ENCODE peak calls at places on chromosomes 16 and 17, in five cellular contexts. One of them, this sample, is unnamed.
A peak's percentile ranks its signal among the peaks of the same experiment; 100 is the strongest.

GRCh38 chr17:6024576-6024975 is 45.6 kb upstream of the WSCD1 start:
- DNase-seq in cardiac fibroblast: no peak
- DNase-seq in heart left ventricle: no peak
- DNase-seq in WTC11: no peak
- DNase-seq in cardiac muscle cell: no peak
- DNase-seq in this sample: no peak

GRCh38 chr16:85750827-85751641 is at the start of gene C16orf74:
- DNase-seq in cardiac fibroblast: peak; percentile 67
- DNase-seq in heart left ventricle: peak; percentile 46
- DNase-seq in WTC11: peak; percentile 35
- DNase-seq in cardiac muscle cell: peak; percentile 79
- DNase-seq in this sample: peak; percentile 31

GRCh38 chr16:11004351-11004750 is 60.0 kb downstream of the CLEC16A start:
- DNase-seq in cardiac fibroblast: peak; percentile 55
- DNase-seq in heart left ventricle: no peak
- DNase-seq in WTC11: no peak
- DNase-seq in cardiac muscle cell: no peak
- DNase-seq in this sample: no peak

GRCh38 chr17:43665387-43666101 is 3.8 kb upstream of the MEOX1 start:
- DNase-seq in cardiac fibroblast: no peak
- DNase-seq in heart left ventricle: peak; percentile 87
- DNase-seq in WTC11: no peak
- DNase-seq in cardiac muscle cell: no peak
- DNase-seq in this sample: no peak

GRCh38 chr17:8175795-8176196 is 384 bp downstream of the TMEM107 start:
- DNase-seq in cardiac fibroblast: no peak
- DNase-seq in heart left ventricle: no peak
- DNase-seq in WTC11: no peak
- DNase-seq in cardiac muscle cell: no peak
- DNase-seq in this sample: no peak

GRCh38 chr17:75525806-75526554 is 483 bp downstream of the LLGL2 start:
- DNase-seq in cardiac fibroblast: no peak
- DNase-seq in heart left ventricle: no peak
- DNase-seq in WTC11: peak; percentile 62
- DNase-seq in cardiac muscle cell: peak; percentile 42
- DNase-seq in this sample: no peak

GRCh38 chr16:47197536-47198179 is 53.9 kb upstream of the NETO2 start:
- DNase-seq in cardiac fibroblast: peak; percentile 92
- DNase-seq in heart left ventricle: peak; percentile 72
- DNase-seq in WTC11: no peak
- DNase-seq in cardiac muscle cell: no peak
- DNase-seq in this sample: no peak

GRCh38 chr17:70896843-70897242 is 727.5 kb downstream of the KCNJ2 start:
- DNase-seq in cardiac fibroblast: no peak
- DNase-seq in heart left ventricle: no peak
- DNase-seq in WTC11: no peak
- DNase-seq in cardiac muscle cell: no peak
- DNase-seq in this sample: no peak

GRCh38 chr17:30921544-30922196 is at the start of gene ADAP2:
- DNase-seq in cardiac fibroblast: no peak
- DNase-seq in heart left ventricle: peak; percentile 62
- DNase-seq in WTC11: peak; percentile 68
- DNase-seq in cardiac muscle cell: peak; percentile 65
- DNase-seq in this sample: peak; percentile 29

GRCh38 chr17:47813077-47813476 is 8.5 kb downstream of the OSBPL7 start:
- DNase-seq in cardiac fibroblast: no peak
- DNase-seq in heart left ventricle: peak; percentile 21
- DNase-seq in WTC11: peak; percentile 4
- DNase-seq in cardiac muscle cell: no peak
- DNase-seq in this sample: no peak

GRCh38 chr17:9178319-9178718 is 157.0 kb downstream of the NTN1 start:
- DNase-seq in cardiac fibroblast: no peak
- DNase-seq in heart left ventricle: no peak
- DNase-seq in WTC11: no peak
- DNase-seq in cardiac muscle cell: no peak
- DNase-seq in this sample: no peak

GRCh38 chr17:81553616-81554181 is 1.5 kb upstream of the FAAP100 start:
- DNase-seq in cardiac fibroblast: peak; percentile 93
- DNase-seq in heart left ventricle: peak; percentile 32
- DNase-seq in WTC11: no peak
- DNase-seq in cardiac muscle cell: no peak
- DNase-seq in this sample: no peak

GRCh38 chr16:64440421-64440831 is 681.4 kb downstream of the CDH11 start:
- DNase-seq in cardiac fibroblast: peak; percentile 93
- DNase-seq in heart left ventricle: peak; percentile 50
- DNase-seq in WTC11: no peak
- DNase-seq in cardiac muscle cell: no peak
- DNase-seq in this sample: no peak

GRCh38 chr17:48878920-48879898 is 13.4 kb upstream of the ATP5MC1 start:
- DNase-seq in cardiac fibroblast: peak; percentile 79
- DNase-seq in heart left ventricle: no peak
- DNase-seq in WTC11: peak; percentile 68
- DNase-seq in cardiac muscle cell: peak; percentile 79
- DNase-seq in this sample: peak; percentile 50

GRCh38 chr16:85891033-85891775 is 7.8 kb upstream of the IRF8 start:
- DNase-seq in cardiac fibroblast: no peak
- DNase-seq in heart left ventricle: no peak
- DNase-seq in WTC11: no peak
- DNase-seq in cardiac muscle cell: no peak
- DNase-seq in this sample: no peak

GRCh38 chr17:45374501-45374900 is 57.7 kb upstream of the MAP3K14 start:
- DNase-seq in cardiac fibroblast: no peak
- DNase-seq in heart left ventricle: no peak
- DNase-seq in WTC11: no peak
- DNase-seq in cardiac muscle cell: no peak
- DNase-seq in this sample: no peak

GRCh38 chr17:17140590-17140980 is 65.5 kb downstream of the PLD6 start:
- DNase-seq in cardiac fibroblast: peak; percentile 62
- DNase-seq in heart left ventricle: no peak
- DNase-seq in WTC11: no peak
- DNase-seq in cardiac muscle cell: no peak
- DNase-seq in this sample: peak; percentile 16

GRCh38 chr17:32822996-32823395 is 53.9 kb downstream of the MYO1D start:
- DNase-seq in cardiac fibroblast: no peak
- DNase-seq in heart left ventricle: no peak
- DNase-seq in WTC11: no peak
- DNase-seq in cardiac muscle cell: no peak
- DNase-seq in this sample: no peak

GRCh38 chr17:42667088-42667951 is 8.2 kb downstream of the TUBG2 start:
- DNase-seq in cardiac fibroblast: peak; percentile 85
- DNase-seq in heart left ventricle: peak; percentile 76
- DNase-seq in WTC11: no peak
- DNase-seq in cardiac muscle cell: no peak
- DNase-seq in this sample: no peak

GRCh38 chr17:81510798-81511549 is 1.6 kb downstream of the ACTG1 start:
- DNase-seq in cardiac fibroblast: peak; percentile 49
- DNase-seq in heart left ventricle: peak; percentile 54
- DNase-seq in WTC11: no peak
- DNase-seq in cardiac muscle cell: peak; percentile 64
- DNase-seq in this sample: no peak

GRCh38 chr16:86584726-86585721 is 6.7 kb downstream of the FOXL1 start:
- DNase-seq in cardiac fibroblast: no peak
- DNase-seq in heart left ventricle: no peak
- DNase-seq in WTC11: no peak
- DNase-seq in cardiac muscle cell: no peak
- DNase-seq in this sample: no peak

GRCh38 chr17:66200685-66201092 is 8.8 kb upstream of the CEP112 start:
- DNase-seq in cardiac fibroblast: peak; percentile 90
- DNase-seq in heart left ventricle: peak; percentile 36
- DNase-seq in WTC11: peak; percentile 48
- DNase-seq in cardiac muscle cell: peak; percentile 64
- DNase-seq in this sample: peak; percentile 64

GRCh38 chr16:88665148-88665547 is 2.3 kb upstream of the MVD start:
- DNase-seq in cardiac fibroblast: no peak
- DNase-seq in heart left ventricle: no peak
- DNase-seq in WTC11: no peak
- DNase-seq in cardiac muscle cell: no peak
- DNase-seq in this sample: no peak

GRCh38 chr16:85733839-85734170 is 17.1 kb downstream of the C16orf74 start:
- DNase-seq in cardiac fibroblast: peak; percentile 32
- DNase-seq in heart left ventricle: no peak
- DNase-seq in WTC11: peak; percentile 88
- DNase-seq in cardiac muscle cell: peak; percentile 57
- DNase-seq in this sample: peak; percentile 57

GRCh38 chr17:8994319-8994718 is 27.0 kb upstream of the NTN1 start:
- DNase-seq in cardiac fibroblast: peak; percentile 58
- DNase-seq in heart left ventricle: peak; percentile 73
- DNase-seq in WTC11: peak; percentile 93
- DNase-seq in cardiac muscle cell: peak; percentile 83
- DNase-seq in this sample: peak; percentile 78

GRCh38 chr16:79599256-79599836 is 1.2 kb downstream of the MAF start:
- DNase-seq in cardiac fibroblast: peak; percentile 2
- DNase-seq in heart left ventricle: peak; percentile 40
- DNase-seq in WTC11: peak; percentile 38
- DNase-seq in cardiac muscle cell: peak; percentile 61
- DNase-seq in this sample: peak; percentile 39
- TF ChIP-seq CTCF in cardiac fibroblast: no peak
- TF ChIP-seq CTCF in heart left ventricle: no peak
- TF ChIP-seq CTCF in WTC11: no peak
- TF ChIP-seq CTCF in cardiac muscle cell: no peak
- TF ChIP-seq CTCF in this sample: no peak

DNA sequence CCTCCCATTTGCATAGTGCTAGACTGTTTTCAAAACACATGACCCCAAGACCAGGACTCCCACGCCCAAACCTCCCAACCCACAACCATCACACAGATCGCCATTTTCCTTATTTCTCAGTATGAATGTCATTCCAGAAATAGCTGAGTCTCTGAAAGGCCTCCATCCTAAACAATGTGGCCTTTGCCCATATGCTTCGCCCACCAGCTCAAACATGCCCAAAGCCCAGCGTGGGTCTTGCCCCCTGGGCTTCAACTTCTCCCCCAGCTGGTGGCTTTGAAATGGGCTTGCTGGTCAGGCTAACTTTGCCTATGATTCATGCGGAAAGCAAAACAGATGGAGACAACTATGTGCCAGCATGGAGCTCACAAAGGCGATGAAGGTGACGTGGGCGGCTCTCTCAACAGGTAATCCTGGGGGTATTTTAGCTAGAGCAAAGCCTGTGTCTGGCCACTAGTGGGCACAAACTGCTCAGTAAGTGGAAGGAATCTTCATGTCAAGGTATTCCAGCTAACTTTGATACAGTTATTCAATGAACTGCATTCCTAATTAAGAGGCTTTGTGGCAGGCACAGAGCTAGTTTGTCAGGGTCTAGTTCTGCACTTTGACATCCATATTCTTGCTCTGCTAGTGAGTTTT is 17.1 kb downstream of the PMP22 start:
- DNase-seq in cardiac fibroblast: no peak
- DNase-seq in heart left ventricle: no peak
- DNase-seq in WTC11: peak; percentile 24
- DNase-seq in cardiac muscle cell: peak; percentile 32
- DNase-seq in this sample: no peak
- TF ChIP-seq CTCF in cardiac fibroblast: peak; percentile 38
- TF ChIP-seq CTCF in heart left ventricle: no peak
- TF ChIP-seq CTCF in WTC11: no peak
- TF ChIP-seq CTCF in cardiac muscle cell: peak; percentile 39
- TF ChIP-seq CTCF in this sample: peak; percentile 30

DNA sequence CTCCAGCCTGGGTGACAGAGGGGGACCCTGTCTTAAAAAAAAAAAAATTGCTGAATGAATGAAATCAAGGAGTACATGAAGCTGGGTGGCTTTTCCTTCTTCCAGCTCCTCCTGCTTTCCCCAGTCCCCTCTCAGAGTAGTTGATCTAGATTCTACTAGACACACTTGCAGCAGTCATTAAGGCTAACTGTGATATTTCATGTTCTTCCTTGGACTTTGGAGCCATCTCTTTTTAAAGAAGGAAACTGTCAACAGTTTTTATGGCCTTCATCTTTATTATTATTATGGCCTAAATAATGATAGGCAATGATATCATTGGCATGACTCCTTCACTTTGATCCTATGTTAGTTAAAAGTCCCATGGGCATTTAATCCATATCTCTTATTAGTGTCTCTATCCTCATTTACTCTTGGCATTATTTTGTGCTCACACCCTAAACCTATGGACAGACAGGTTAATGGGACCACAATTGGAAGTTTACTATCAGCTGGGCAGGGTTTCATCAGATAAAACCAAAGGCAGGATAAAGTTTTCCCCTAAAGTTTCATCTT is 9.7 kb downstream of the C17orf78 start:
- DNase-seq in cardiac fibroblast: no peak
- DNase-seq in heart left ventricle: no peak
- DNase-seq in WTC11: no peak
- DNase-seq in cardiac muscle cell: no peak
- DNase-seq in this sample: no peak
- TF ChIP-seq CTCF in cardiac fibroblast: no peak
- TF ChIP-seq CTCF in heart left ventricle: no peak
- TF ChIP-seq CTCF in WTC11: no peak
- TF ChIP-seq CTCF in cardiac muscle cell: no peak
- TF ChIP-seq CTCF in this sample: no peak

GRCh38 chr16:68357521-68357922 is 46.7 kb downstream of the PRMT7 start:
- DNase-seq in cardiac fibroblast: no peak
- DNase-seq in heart left ventricle: no peak
- DNase-seq in WTC11: no peak
- DNase-seq in cardiac muscle cell: no peak
- DNase-seq in this sample: no peak
- TF ChIP-seq CTCF in cardiac fibroblast: no peak
- TF ChIP-seq CTCF in heart left ventricle: no peak
- TF ChIP-seq CTCF in WTC11: no peak
- TF ChIP-seq CTCF in cardiac muscle cell: no peak
- TF ChIP-seq CTCF in this sample: no peak

This sample was measured in endothelial cell.